ENCODE peak calls at places on chromosomes 4 and X, in nine cellular contexts. E is H9, Q is upper lobe of right lung, C is kidney epithelial cell, M is AG10803, P is B cell, Z is endothelial cell of umbilical vein, R is lower leg skin, N is astrocyte of the cerebellum. G is an unnamed sample.

GRCh38 chr4:146040623-146041022 is 102.0 kb upstream of the ZNF827 start:
- DNase-seq in E (no peak), P (no peak), Q (no peak), N (no peak), M (no peak), R (no peak), C (no peak), Z (no peak), G (no peak)

GRCh38 chr4:26452565-26453531 is 37.4 kb downstream of the CCKAR start:
- DNase-seq in R (no peak), P (no peak), Z (no peak), Q (no peak), N (no peak), C (no peak), E (peak; percentile 61), M (no peak), G (no peak)

GRCh38 chr4:25727711-25728493 is 72.3 kb downstream of the SLC34A2 start:
- DNase-seq in P (no peak), M (no peak), E (no peak), C (peak; percentile 19), R (no peak), Q (no peak), Z (no peak), N (no peak), G (no peak)

GRCh38 chr4:169229571-169230028 is 41.2 kb downstream of the SH3RF1 start:
- DNase-seq in Q (no peak), R (no peak), E (no peak), N (peak; percentile 95), Z (peak; percentile 77), P (no peak), C (no peak), M (peak; percentile 94), G (peak; percentile 93)

GRCh38 chr4:105998210-105998609 is 102.9 kb downstream of the NPNT start:
- DNase-seq in Q (no peak), N (no peak), E (no peak), C (peak; percentile 50), M (no peak), Z (no peak), P (no peak), R (no peak), G (no peak)

GRCh38 chr4:158775091-158775651 is 6.3 kb downstream of the FNIP2 start:
- DNase-seq in Z (peak; percentile 94), E (no peak), Q (no peak), R (peak; percentile 37), C (no peak), P (no peak), N (peak; percentile 47), M (peak; percentile 72), G (no peak)

GRCh38 chr4:4320951-4321714 is 31.1 kb downstream of the ZBTB49 start:
- DNase-seq in Q (peak; percentile 41), M (no peak), C (no peak), R (no peak), P (no peak), N (no peak), E (no peak), Z (no peak), G (no peak)

GRCh38 chr4:42515156-42515884 is 118.0 kb downstream of the SHISA3 start:
- DNase-seq in C (no peak), Q (no peak), E (no peak), R (no peak), N (peak; percentile 31), P (no peak), Z (no peak), M (peak; percentile 13), G (no peak)

GRCh38 chrX:153408221-153408721 is 3.0 kb upstream of the ZFP92 start:
- DNase-seq in C (no peak), Q (no peak), P (no peak), N (no peak), M (no peak), E (no peak), Z (no peak), R (no peak), G (no peak)

GRCh38 chr4:17475481-17475880 is 36.4 kb downstream of the QDPR start:
- DNase-seq in C (no peak), E (no peak), N (no peak), Q (no peak), R (no peak), Z (peak; percentile 31), P (no peak), M (peak; percentile 11), G (no peak)

GRCh38 chr4:152689615-152690501 is 10.1 kb upstream of the TMEM154 start:
- DNase-seq in C (no peak), N (no peak), P (no peak), E (no peak), M (no peak), Q (no peak), R (no peak), Z (no peak), G (no peak)

GRCh38 chr4:6953751-6954380 is 44.2 kb downstream of the TBC1D14 start:
- DNase-seq in N (peak; percentile 11), E (peak; percentile 89), P (no peak), Z (no peak), M (peak; percentile 69), R (peak; percentile 75), C (no peak), Q (peak; percentile 83), G (peak; percentile 23)

GRCh38 chr4:187663076-187663475 is 332.5 kb upstream of the ZFP42 start:
- DNase-seq in N (no peak), E (no peak), Z (no peak), R (no peak), Q (no peak), M (no peak), C (no peak), P (no peak), G (no peak)

GRCh38 chrX:110409925-110410324 is 51.3 kb downstream of the RTL9 start:
- DNase-seq in Q (no peak), R (no peak), M (no peak), P (no peak), C (no peak), E (no peak), Z (peak; percentile 41), N (no peak), G (no peak)

GRCh38 chr4:34720563-34720962 is 1523.8 kb downstream of the ARAP2 start:
- DNase-seq in M (peak; percentile 52), C (peak; percentile 10), R (no peak), N (peak; percentile 67), P (no peak), E (no peak), Q (no peak), Z (peak; percentile 2), G (no peak)

GRCh38 chrX:100643943-100644587 is at the start of gene SRPX2:
- DNase-seq in E (no peak), C (peak; percentile 62), Z (peak; percentile 85), N (peak; percentile 65), M (peak; percentile 87), P (no peak), R (peak; percentile 45), Q (no peak), G (peak; percentile 54)

GRCh38 chrX:2928127-2928582 is 984 bp downstream of the ARSD start:
- DNase-seq in N (peak; percentile 31), R (peak; percentile 16), P (peak; percentile 46), E (peak; percentile 91), M (no peak), Z (peak; percentile 62), C (peak; percentile 18), Q (peak; percentile 79), G (peak; percentile 25)

GRCh38 chrX:13994104-13994503 is 35.6 kb downstream of the GEMIN8 start:
- DNase-seq in R (no peak), P (no peak), E (no peak), C (no peak), Q (no peak), N (no peak), M (no peak), Z (no peak), G (no peak)
- TF ChIP-seq CTCF in R (no peak), P (no peak), E (no peak), C (no peak), Q (no peak), N (no peak), M (no peak), Z (no peak), G (no peak)

GRCh38 chr4:177367336-177367735 is 57.7 kb downstream of the NEIL3 start:
- DNase-seq in P (no peak), R (no peak), C (no peak), Z (no peak), N (no peak), Q (no peak), E (peak; percentile 55), M (peak; percentile 38), G (no peak)
- TF ChIP-seq CTCF in P (no peak), R (no peak), C (peak; percentile 30), Z (peak; percentile 2), N (peak; percentile 51), Q (no peak), E (peak; percentile 62), M (peak; percentile 35), G (peak; percentile 27)

GRCh38 chrX:73401591-73402266 is 45.1 kb upstream of the CDX4 start:
- DNase-seq in R (no peak), C (no peak), E (peak; percentile 51), Z (no peak), P (no peak), N (no peak), M (no peak), Q (no peak), G (no peak)

GRCh38 chrX:73398185-73398914 is 48.5 kb upstream of the CDX4 start:
- DNase-seq in M (no peak), N (no peak), Q (no peak), C (no peak), P (no peak), E (no peak), R (no peak), Z (no peak), G (no peak)

GRCh38 chrX:73400136-73400748 is 46.6 kb upstream of the CDX4 start:
- DNase-seq in C (no peak), Q (no peak), P (no peak), M (no peak), E (no peak), Z (no peak), R (no peak), N (no peak), G (no peak)
- TF ChIP-seq CTCF in C (no peak), Q (no peak), P (no peak), M (no peak), E (peak; percentile 41), Z (no peak), R (no peak), N (no peak), G (no peak)

DNA sequence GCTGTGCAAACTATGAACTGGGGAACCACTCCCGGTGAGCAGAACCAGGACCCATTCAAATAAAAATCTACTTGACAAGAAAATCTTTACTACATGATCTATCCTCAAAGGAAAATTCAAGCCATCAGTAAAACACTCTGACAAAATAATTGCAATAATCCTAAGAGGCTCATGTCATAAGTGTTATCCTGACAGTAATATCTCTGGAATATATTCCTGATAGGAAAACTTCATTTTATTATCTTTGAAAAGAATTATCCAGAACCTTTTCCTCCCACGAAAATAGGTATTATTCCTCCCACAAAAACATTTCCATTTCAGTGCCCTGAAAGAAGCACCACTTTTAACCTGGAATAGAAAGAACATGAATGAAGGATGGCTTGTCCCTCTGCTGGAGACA is 357.7 kb upstream of the PCDH7 start:
- DNase-seq in R (no peak), N (no peak), Z (no peak), P (no peak), E (no peak), M (no peak), C (no peak), Q (no peak), G (no peak)
- TF ChIP-seq CTCF in R (no peak), N (no peak), Z (no peak), P (no peak), E (no peak), M (no peak), C (no peak), Q (no peak), G (no peak)

G was measured in AG09319.